ENCODE peak calls at places on chromosomes 1 and 21, in four cellular contexts. One of them, this sample, is unnamed.

GRCh38 chr1:36257375-36257767 is 33.1 kb downstream of the THRAP3 start:
- DNase-seq in HL-60: no peak
- DNase-seq in breast epithelium: no peak
- DNase-seq in endothelial cell: no peak
- DNase-seq in this sample: no peak

GRCh38 chr1:168468042-168468809 is 75.6 kb downstream of the XCL2 start:
- DNase-seq in breast epithelium: no peak
- DNase-seq in HL-60: no peak
- DNase-seq in endothelial cell: no peak
- DNase-seq in this sample: no peak

GRCh38 chr1:115706774-115707425 is 61.6 kb downstream of the CASQ2 start:
- DNase-seq in HL-60: peak
- DNase-seq in breast epithelium: no peak
- DNase-seq in endothelial cell: no peak
- DNase-seq in this sample: peak

GRCh38 chr21:43034098-43034497 is 41.5 kb downstream of the CBS start:
- DNase-seq in endothelial cell: no peak
- DNase-seq in breast epithelium: no peak
- DNase-seq in HL-60: no peak
- DNase-seq in this sample: no peak

GRCh38 chr21:37780991-37781983 is 135.0 kb downstream of the KCNJ6 start:
- DNase-seq in endothelial cell: no peak
- DNase-seq in HL-60: no peak
- DNase-seq in breast epithelium: no peak
- DNase-seq in this sample: no peak

GRCh38 chr1:227774051-227774720 is 39.0 kb downstream of the SNAP47 start:
- DNase-seq in breast epithelium: no peak
- DNase-seq in endothelial cell: no peak
- DNase-seq in HL-60: peak
- DNase-seq in this sample: no peak

GRCh38 chr1:226486163-226486562 is 62.4 kb upstream of the STUM start:
- DNase-seq in breast epithelium: no peak
- DNase-seq in endothelial cell: no peak
- DNase-seq in HL-60: no peak
- DNase-seq in this sample: no peak

GRCh38 chr1:108854226-108855019 is 2.5 kb downstream of the AKNAD1 start:
- DNase-seq in breast epithelium: no peak
- DNase-seq in endothelial cell: no peak
- DNase-seq in HL-60: no peak
- DNase-seq in this sample: no peak

GRCh38 chr1:223462866-223463404 is 69.7 kb downstream of the CCDC185 start:
- DNase-seq in endothelial cell: no peak
- DNase-seq in breast epithelium: no peak
- DNase-seq in HL-60: no peak
- DNase-seq in this sample: no peak

GRCh38 chr1:111191496-111191895 is 8.9 kb downstream of the DENND2D start:
- DNase-seq in HL-60: no peak
- DNase-seq in breast epithelium: no peak
- DNase-seq in endothelial cell: no peak
- DNase-seq in this sample: no peak

GRCh38 chr1:247467008-247467572 is 9.2 kb upstream of the OR2B11 start:
- DNase-seq in breast epithelium: no peak
- DNase-seq in endothelial cell: no peak
- DNase-seq in HL-60: no peak
- DNase-seq in this sample: no peak

GRCh38 chr1:76142771-76143540 is 68.4 kb downstream of the ST6GALNAC3 start:
- DNase-seq in endothelial cell: no peak
- DNase-seq in HL-60: no peak
- DNase-seq in breast epithelium: no peak
- DNase-seq in this sample: no peak

GRCh38 chr1:31583082-31583994 is 7.0 kb downstream of the TINAGL1 start:
- DNase-seq in breast epithelium: no peak
- DNase-seq in HL-60: no peak
- DNase-seq in endothelial cell: no peak
- DNase-seq in this sample: no peak

GRCh38 chr1:60222492-60223369 is 149.2 kb upstream of the C1orf87 start:
- DNase-seq in HL-60: no peak
- DNase-seq in breast epithelium: no peak
- DNase-seq in endothelial cell: no peak
- DNase-seq in this sample: peak

GRCh38 chr21:34520769-34521508 is 8.9 kb upstream of the KCNE1 start:
- DNase-seq in endothelial cell: no peak
- DNase-seq in HL-60: peak
- DNase-seq in breast epithelium: no peak
- DNase-seq in this sample: no peak

GRCh38 chr1:1627842-1628655 is 3.9 kb upstream of the MMP23B start:
- DNase-seq in breast epithelium: no peak
- DNase-seq in HL-60: no peak
- DNase-seq in endothelial cell: no peak
- DNase-seq in this sample: peak

GRCh38 chr1:9231648-9232332 is 2.8 kb upstream of the H6PD start:
- DNase-seq in endothelial cell: no peak
- DNase-seq in breast epithelium: no peak
- DNase-seq in HL-60: no peak
- DNase-seq in this sample: no peak

GRCh38 chr1:213989740-213990472 is 2.1 kb downstream of the PROX1 start:
- DNase-seq in breast epithelium: no peak
- DNase-seq in HL-60: no peak
- DNase-seq in endothelial cell: no peak
- DNase-seq in this sample: peak

GRCh38 chr1:94705755-94706154 is 114.4 kb upstream of the SLC44A3 start:
- DNase-seq in breast epithelium: no peak
- DNase-seq in HL-60: no peak
- DNase-seq in endothelial cell: no peak
- DNase-seq in this sample: no peak

GRCh38 chr1:83961571-83962295 is 37.2 kb downstream of the TTLL7 start:
- DNase-seq in endothelial cell: no peak
- DNase-seq in HL-60: no peak
- DNase-seq in breast epithelium: no peak
- DNase-seq in this sample: no peak

GRCh38 chr21:34335316-34335715 is 28.5 kb upstream of the KCNE2 start:
- DNase-seq in endothelial cell: no peak
- DNase-seq in HL-60: no peak
- DNase-seq in breast epithelium: no peak
- DNase-seq in this sample: peak

GRCh38 chr1:104120488-104120887 is 370.8 kb downstream of the AMY1C start:
- DNase-seq in endothelial cell: no peak
- DNase-seq in breast epithelium: no peak
- DNase-seq in HL-60: no peak
- DNase-seq in this sample: no peak

GRCh38 chr1:204366759-204367158 is 7.0 kb upstream of the PLEKHA6 start:
- DNase-seq in HL-60: peak
- DNase-seq in endothelial cell: peak
- DNase-seq in breast epithelium: no peak
- DNase-seq in this sample: no peak

GRCh38 chr1:1968767-1969504 is 34.6 kb downstream of the CFAP74 start:
- DNase-seq in breast epithelium: no peak
- DNase-seq in HL-60: no peak
- DNase-seq in endothelial cell: no peak
- DNase-seq in this sample: no peak

GRCh38 chr21:26909972-26910371 is 56.9 kb downstream of the ADAMTS5 start:
- DNase-seq in endothelial cell: peak
- DNase-seq in HL-60: no peak
- DNase-seq in breast epithelium: no peak
- DNase-seq in this sample: peak

GRCh38 chr1:42385283-42385682 is 4.7 kb downstream of the RIMKLA start:
- DNase-seq in breast epithelium: no peak
- DNase-seq in endothelial cell: no peak
- DNase-seq in HL-60: no peak
- DNase-seq in this sample: no peak

GRCh38 chr1:35264035-35264434 is 4.5 kb upstream of the ZMYM4 start:
- DNase-seq in endothelial cell: no peak
- DNase-seq in HL-60: no peak
- DNase-seq in breast epithelium: no peak
- DNase-seq in this sample: no peak

GRCh38 chr1:35524106-35524505 is 33.1 kb downstream of the KIAA0319L start:
- DNase-seq in HL-60: no peak
- DNase-seq in endothelial cell: no peak
- DNase-seq in breast epithelium: no peak
- DNase-seq in this sample: no peak

GRCh38 chr1:217907504-217907903 is 276.4 kb downstream of the SPATA17 start:
- DNase-seq in endothelial cell: no peak
- DNase-seq in HL-60: peak
- DNase-seq in breast epithelium: no peak
- DNase-seq in this sample: no peak

GRCh38 chr1:167784876-167785550 is 63.2 kb downstream of the MPZL1 start:
- DNase-seq in HL-60: no peak
- DNase-seq in breast epithelium: no peak
- DNase-seq in endothelial cell: no peak
- DNase-seq in this sample: no peak

GRCh38 chr1:212918751-212919150 is 31.6 kb upstream of the VASH2 start:
- DNase-seq in HL-60: no peak
- DNase-seq in breast epithelium: no peak
- DNase-seq in endothelial cell: no peak
- DNase-seq in this sample: peak

GRCh38 chr1:212916395-212917133 is 33.8 kb upstream of the VASH2 start:
- DNase-seq in endothelial cell: peak
- DNase-seq in HL-60: peak
- DNase-seq in breast epithelium: no peak
- DNase-seq in this sample: peak

This sample was measured in retina.